ENCODE peak calls at places on chromosomes 13 and 19, in ten cellular contexts. J, Z, L, X, U, E, F, R, V and G are unnamed samples. For H3K4me1 and H3K27me3, the result is how much of the 10 kb centered on the place peaks cover.

GRCh38 chr19:20661150-20661819 is at the start of gene ZNF626:
- DNase-seq in J (peak), Z (peak), L (peak), X (peak), U (peak), E (peak), F (peak), R (peak), V (peak), G (peak)

GRCh38 chr19:29872224-29872731 is 60.5 kb downstream of the CCNE1 start:
- DNase-seq in J (no peak), Z (no peak), L (no peak), X (no peak), U (no peak), E (peak), F (no peak), R (no peak), V (no peak), G (no peak)

GRCh38 chr19:51702103-51702753 is 9.1 kb downstream of the SPACA6 start:
- DNase-seq in J (peak), Z (peak), L (peak), X (peak), U (peak), E (peak), F (peak), R (peak), V (peak), G (peak)

GRCh38 chr19:31174948-31175347 is 174.3 kb downstream of the TSHZ3 start:
- DNase-seq in J (no peak), Z (no peak), L (no peak), X (no peak), U (no peak), E (no peak), F (no peak), R (no peak), V (no peak), G (no peak)

GRCh38 chr19:56133858-56134654 is 7.0 kb upstream of the ZNF444 start:
- DNase-seq in J (no peak), Z (no peak), L (no peak), X (peak), U (peak), E (no peak), F (peak), R (no peak), V (no peak), G (no peak)

GRCh38 chr13:113955235-113955634 is 18.6 kb downstream of the C13orf46 start:
- DNase-seq in J (no peak), Z (no peak), L (no peak), X (no peak), U (no peak), E (no peak), F (no peak), R (no peak), V (peak), G (peak)

GRCh38 chr19:570315-570714 is 2.1 kb upstream of the BSG start:
- DNase-seq in J (no peak), Z (no peak), L (no peak), X (no peak), U (no peak), E (no peak), F (no peak), R (no peak), V (no peak), G (peak)

GRCh38 chr13:63433546-63434150 is 2018.0 kb upstream of the PCDH20 start:
- DNase-seq in J (no peak), Z (no peak), L (no peak), X (no peak), U (no peak), E (no peak), F (no peak), R (no peak), V (no peak), G (no peak)

GRCh38 chr13:32225494-32225931 is 89.7 kb downstream of the ZAR1L start:
- DNase-seq in J (no peak), Z (no peak), L (no peak), X (no peak), U (no peak), E (no peak), F (no peak), R (no peak), V (no peak), G (no peak)

GRCh38 chr13:32791545-32792172 is 205.4 kb downstream of the PDS5B start:
- DNase-seq in J (no peak), Z (no peak), L (no peak), X (no peak), U (no peak), E (no peak), F (no peak), R (no peak), V (no peak), G (no peak)

GRCh38 chr19:43533546-43534304 is 737 bp downstream of the ZNF575 start:
- DNase-seq in J (peak), Z (peak), L (peak), X (peak), U (peak), E (peak), F (peak), R (peak), V (peak), G (peak)

GRCh38 chr13:111411186-111411858 is 90.9 kb downstream of the TEX29 start:
- DNase-seq in J (no peak), Z (no peak), L (no peak), X (no peak), U (no peak), E (no peak), F (no peak), R (no peak), V (no peak), G (no peak)

GRCh38 chr19:6457958-6458694 is 1.5 kb downstream of the SLC25A23 start:
- DNase-seq in J (no peak), Z (peak), L (no peak), X (no peak), U (no peak), E (no peak), F (no peak), R (no peak), V (peak), G (no peak)

GRCh38 chr13:100108913-100109507 is 20.1 kb downstream of the PCCA start:
- DNase-seq in J (no peak), Z (no peak), L (no peak), X (no peak), U (no peak), E (no peak), F (no peak), R (no peak), V (no peak), G (no peak)

GRCh38 chr19:3969435-3970312 is 1.2 kb downstream of the DAPK3 start:
- DNase-seq in J (no peak), Z (peak), L (peak), X (no peak), U (no peak), E (peak), F (no peak), R (peak), V (peak), G (no peak)

GRCh38 chr19:40827386-40828247 is 22.6 kb downstream of the CYP2A6 start:
- DNase-seq in J (no peak), Z (peak), L (no peak), X (no peak), U (no peak), E (no peak), F (no peak), R (no peak), V (no peak), G (no peak)

DNA sequence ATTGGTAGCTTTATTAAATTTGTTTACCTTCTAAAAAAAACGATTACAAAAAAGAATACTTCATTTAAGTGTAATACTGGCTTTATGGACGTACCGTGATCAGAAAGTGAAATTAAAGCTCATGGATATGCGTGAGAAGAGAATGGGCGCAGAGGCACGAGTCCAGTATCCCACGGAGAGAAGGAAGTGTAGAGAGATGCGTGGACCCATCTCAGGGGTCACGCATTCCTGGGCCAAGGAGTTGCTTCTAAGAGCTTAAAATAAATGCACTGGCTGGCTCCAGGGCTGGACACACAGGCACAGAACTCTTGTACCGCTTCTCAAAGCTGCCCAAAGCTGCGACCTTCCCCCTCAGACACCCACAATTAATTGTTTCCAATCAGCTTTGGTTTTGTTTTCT is 8.7 kb upstream of the SPC24 start:
- DNase-seq in J (no peak), Z (no peak), L (no peak), X (no peak), U (no peak), E (no peak), F (no peak), R (no peak), V (no peak), G (no peak)
- H3K4me1 ChIP-seq in J (half or more), Z (under half), L (under half), X (under half), U (under half), E (under half), F (under half), R (under half), V (under half), G (half or more)

GRCh38 chr13:22618002-22618401 is 562.8 kb upstream of the SGCG start:
- DNase-seq in J (no peak), Z (no peak), L (no peak), X (no peak), U (no peak), E (no peak), F (no peak), R (no peak), V (no peak), G (no peak)
- H3K27me3 ChIP-seq in J (under half), Z (under half), L (under half), X (under half), U (under half), E (under half), F (under half), R (under half), V (under half), G (under half)

GRCh38 chr13:51426982-51427381 is 25.9 kb downstream of the INTS6 start:
- DNase-seq in J (no peak), Z (no peak), L (no peak), X (no peak), U (no peak), E (no peak), F (no peak), R (no peak), V (no peak), G (no peak)
- H3K27ac ChIP-seq in J (no peak), Z (no peak), L (no peak), X (no peak), U (no peak), E (no peak), F (no peak), R (no peak), V (no peak), G (no peak)

GRCh38 chr19:18295034-18295451 is 13.6 kb upstream of the JUND start:
- DNase-seq in J (no peak), Z (no peak), L (no peak), X (no peak), U (no peak), E (no peak), F (no peak), R (no peak), V (no peak), G (no peak)
- H3K4me1 ChIP-seq in J (under half), Z (under half), L (under half), X (under half), U (under half), E (under half), F (under half), R (under half), V (under half), G (under half)

GRCh38 chr19:8085606-8086464 is 33.3 kb downstream of the CCL25 start:
- DNase-seq in J (no peak), Z (no peak), L (no peak), X (no peak), U (no peak), E (peak), F (peak), R (no peak), V (no peak), G (no peak)
- H3K27me3 ChIP-seq in J (under half), Z (under half), L (under half), X (under half), U (under half), E (under half), F (under half), R (under half), V (under half), G (under half)

GRCh38 chr13:78376822-78377221 is 226.5 kb downstream of the POU4F1 start:
- DNase-seq in J (no peak), Z (no peak), L (no peak), X (no peak), U (no peak), E (no peak), F (no peak), R (no peak), V (no peak), G (no peak)

GRCh38 chr13:78376033-78376432 is 227.3 kb downstream of the POU4F1 start:
- DNase-seq in J (no peak), Z (no peak), L (no peak), X (no peak), U (no peak), E (no peak), F (no peak), R (no peak), V (no peak), G (no peak)

GRCh38 chr13:78370231-78370630 is 233.1 kb downstream of the POU4F1 start:
- DNase-seq in J (no peak), Z (no peak), L (no peak), X (no peak), U (no peak), E (no peak), F (no peak), R (no peak), V (no peak), G (no peak)

DNA sequence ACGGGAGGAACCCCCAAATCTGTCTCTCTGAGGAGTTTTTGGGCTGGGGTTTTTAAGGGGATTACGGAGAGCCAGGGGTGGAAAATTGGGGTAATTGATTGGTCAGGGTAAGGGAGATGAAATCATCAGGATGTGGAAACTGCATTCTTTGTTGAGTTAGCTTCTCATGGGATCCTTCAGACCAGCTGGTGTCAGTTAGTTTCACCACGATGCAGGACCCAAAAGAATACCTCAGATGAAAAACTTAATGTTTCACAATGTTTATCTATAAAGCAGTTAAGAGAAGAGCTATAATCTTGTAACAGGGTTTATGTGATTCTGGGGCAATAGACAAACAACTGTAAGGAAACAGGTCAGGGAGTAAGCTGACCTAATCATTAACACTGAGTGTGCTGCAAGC is 230.8 kb downstream of the POU4F1 start:
- DNase-seq in J (no peak), Z (no peak), L (no peak), X (no peak), U (no peak), E (no peak), F (no peak), R (no peak), V (no peak), G (no peak)
- H3K27ac ChIP-seq in J (no peak), Z (no peak), L (no peak), X (no peak), U (no peak), E (no peak), F (no peak), R (no peak), V (no peak), G (no peak)